ENCODE peak calls at places on chromosomes 11 and 22, in six cellular contexts. Y, C, Z, S, N and T are unnamed samples.
A peak's percentile ranks its signal among the peaks of the same experiment; 100 is the strongest.

GRCh38 chr11:27701262-27702105 is 1.2 kb upstream of the BDNF start:
- DNase-seq in Z (peak; percentile 59), Y (no peak), S (no peak), N (no peak), C (no peak), T (peak; percentile 1)

GRCh38 chr11:74139151-74139918 is 31.5 kb downstream of the C2CD3 start:
- DNase-seq in S (no peak), Z (no peak), C (no peak), N (no peak), Y (no peak), T (no peak)

GRCh38 chr22:24952837-24953293 is 349 bp downstream of the KIAA1671 start:
- DNase-seq in C (peak; percentile 78), Z (peak; percentile 86), Y (peak; percentile 79), N (peak; percentile 63), S (peak; percentile 45), T (no peak)

GRCh38 chr11:104665631-104666030 is 232.6 kb downstream of the CASP12 start:
- DNase-seq in S (no peak), N (no peak), Y (no peak), Z (no peak), C (no peak), T (no peak)

GRCh38 chr11:32434387-32435151 is 770 bp downstream of the WT1 start:
- DNase-seq in S (peak; percentile 63), Z (no peak), C (no peak), N (peak; percentile 59), Y (peak; percentile 86), T (no peak)

GRCh38 chr11:8934735-8935478 is 2.2 kb upstream of the C11orf16 start:
- DNase-seq in Z (no peak), S (no peak), Y (no peak), N (no peak), C (no peak), T (no peak)

GRCh38 chr22:44975444-44976262 is 34.2 kb downstream of the PHF21B start:
- DNase-seq in Y (peak; percentile 98), S (peak; percentile 65), C (peak; percentile 70), N (peak; percentile 79), Z (peak; percentile 58), T (peak; percentile 82)

GRCh38 chr11:20729597-20730095 is 60.3 kb downstream of the NELL1 start:
- DNase-seq in C (no peak), S (no peak), Z (no peak), Y (no peak), N (no peak), T (no peak)

GRCh38 chr11:11025087-11025486 is 167.2 kb upstream of the ZBED5 start:
- DNase-seq in Z (peak; percentile 34), N (no peak), Y (no peak), S (no peak), C (no peak), T (no peak)

GRCh38 chr22:20076627-20077172 is 3.3 kb upstream of the DGCR8 start:
- DNase-seq in N (no peak), Z (no peak), C (no peak), Y (no peak), S (no peak), T (peak; percentile 73)

GRCh38 chr11:95335989-95336388 is 105.0 kb upstream of the SESN3 start:
- DNase-seq in Z (no peak), C (no peak), Y (no peak), N (no peak), S (no peak), T (no peak)

GRCh38 chr11:74048993-74049392 is 40.1 kb upstream of the UCP3 start:
- DNase-seq in Y (no peak), Z (no peak), N (no peak), S (no peak), C (no peak), T (no peak)

GRCh38 chr11:112318193-112318592 is 57.5 kb upstream of the PLET1 start:
- DNase-seq in C (no peak), N (no peak), Y (no peak), Z (peak; percentile 70), S (no peak), T (peak; percentile 85)

GRCh38 chr11:5626191-5626590 is 1.4 kb downstream of the TRIM34 start:
- DNase-seq in Z (no peak), C (no peak), S (no peak), Y (no peak), N (no peak), T (no peak)

GRCh38 chr11:68117896-68118470 is 3.2 kb downstream of the CHKA start:
- DNase-seq in N (no peak), C (peak; percentile 48), S (no peak), Z (no peak), Y (no peak), T (no peak)

GRCh38 chr11:58707767-58708166 is 24.0 kb downstream of the GLYAT start:
- DNase-seq in Z (no peak), C (no peak), S (no peak), Y (no peak), N (no peak), T (no peak)

GRCh38 chr11:126355926-126356897 is 726 bp downstream of the ST3GAL4 start:
- DNase-seq in N (peak; percentile 35), Y (peak; percentile 71), Z (peak; percentile 26), S (no peak), C (peak; percentile 80), T (peak; percentile 56)

DNA sequence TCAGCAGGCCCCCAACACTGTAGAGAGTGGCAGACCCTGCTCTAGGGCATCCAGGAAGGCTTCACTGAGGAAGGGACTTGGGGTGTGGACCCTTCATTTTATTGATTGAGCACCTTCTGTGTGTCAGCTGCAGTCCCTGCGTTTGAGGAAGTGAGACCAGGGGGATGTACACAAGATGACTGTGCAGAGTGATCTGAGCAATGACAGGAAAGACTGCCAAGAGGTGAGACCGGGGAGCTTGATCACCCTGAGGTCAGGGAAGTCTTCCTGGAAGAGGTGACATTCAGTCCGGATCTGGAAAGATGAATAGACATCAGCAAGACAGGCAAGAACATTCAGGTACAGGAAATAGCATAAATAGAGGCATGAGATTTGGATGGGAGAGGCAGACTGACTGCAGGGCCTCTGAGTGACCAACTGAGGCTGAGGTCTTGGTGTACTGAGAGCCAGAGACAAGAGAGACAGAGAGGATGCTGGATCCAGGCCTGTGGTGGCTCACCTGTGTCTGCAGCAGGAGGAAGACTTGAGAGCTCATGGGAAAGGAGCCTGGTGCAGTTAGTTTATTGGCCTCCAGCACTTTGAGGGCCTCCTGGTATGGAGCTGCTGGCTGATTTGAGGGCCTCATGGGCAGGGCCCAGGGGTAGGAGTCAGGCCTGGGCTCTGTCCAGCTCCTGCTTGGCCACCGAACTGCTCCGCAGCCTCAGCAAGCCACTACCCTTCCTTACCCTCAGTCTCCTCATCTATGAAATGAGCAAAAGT is 5.2 kb downstream of the DGAT2 start:
- DNase-seq in Z (no peak), S (no peak), C (peak; percentile 33), N (no peak), Y (no peak), T (peak; percentile 24)
- TF ChIP-seq POLR2A in Z (no peak), S (no peak), C (no peak), N (no peak), Y (no peak), T (no peak)

GRCh38 chr11:65863889-65864757 is 3.9 kb downstream of the MUS81 start:
- DNase-seq in C (no peak), Y (no peak), N (peak; percentile 7), S (peak; percentile 15), Z (no peak), T (no peak)

GRCh38 chr11:65862191-65862735 is 2.0 kb downstream of the MUS81 start:
- DNase-seq in S (peak; percentile 25), C (peak; percentile 59), Z (no peak), Y (no peak), N (peak; percentile 24), T (no peak)

GRCh38 chr11:65864758-65865471 is 4.7 kb downstream of the MUS81 start:
- DNase-seq in Y (no peak), N (peak; percentile 11), C (no peak), Z (no peak), S (peak; percentile 16), T (no peak)

GRCh38 chr11:65861533-65862183 is 1.4 kb downstream of the MUS81 start:
- DNase-seq in Z (no peak), C (peak; percentile 70), N (peak; percentile 27), Y (no peak), S (peak; percentile 35), T (no peak)

GRCh38 chr11:65862941-65863888 is 3.0 kb downstream of the MUS81 start:
- DNase-seq in Z (no peak), S (peak; percentile 29), N (peak; percentile 23), C (peak; percentile 70), Y (no peak), T (no peak)
- TF ChIP-seq POLR2A in Z (no peak), S (no peak), N (no peak), C (no peak), Y (no peak), T (no peak)

DNA sequence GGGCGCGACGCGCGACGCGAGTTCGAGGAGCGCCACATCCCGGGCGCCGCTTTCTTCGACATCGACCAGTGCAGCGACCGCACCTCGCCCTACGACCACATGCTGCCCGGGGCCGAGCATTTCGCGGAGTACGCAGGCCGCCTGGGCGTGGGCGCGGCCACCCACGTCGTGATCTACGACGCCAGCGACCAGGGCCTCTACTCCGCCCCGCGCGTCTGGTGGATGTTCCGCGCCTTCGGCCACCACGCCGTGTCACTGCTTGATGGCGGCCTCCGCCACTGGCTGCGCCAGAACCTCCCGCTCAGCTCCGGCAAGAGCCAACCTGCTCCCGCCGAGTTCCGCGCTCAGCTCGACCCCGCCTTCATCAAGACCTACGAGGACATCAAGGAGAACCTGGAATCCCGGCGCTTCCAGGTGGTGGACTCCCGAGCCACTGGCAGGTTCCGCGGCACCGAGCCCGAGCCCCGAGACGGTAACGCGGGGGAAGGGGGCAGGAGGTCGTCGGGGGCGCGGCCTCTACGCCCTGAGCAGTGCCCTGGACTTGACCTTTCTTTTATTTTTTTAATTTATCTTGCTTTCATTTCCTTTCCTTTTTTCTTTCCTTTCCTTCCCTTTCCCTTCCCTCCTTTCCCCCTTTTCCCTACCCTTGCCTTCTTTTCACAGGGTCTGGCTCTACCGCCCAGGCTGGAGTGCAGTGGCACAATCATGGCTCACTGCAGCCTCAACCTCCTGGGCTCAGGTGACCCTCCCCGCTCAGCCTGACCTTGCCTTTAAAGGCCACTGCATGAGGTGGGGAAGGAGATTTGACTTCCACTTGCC is 5.0 kb downstream of the MPST start:
- DNase-seq in S (no peak), C (no peak), Z (no peak), Y (no peak), N (no peak), T (no peak)
- TF ChIP-seq POLR2A in S (no peak), C (no peak), Z (no peak), Y (no peak), N (no peak), T (no peak)

GRCh38 chr11:124800226-124800929 is at the start of gene MSANTD2:
- DNase-seq in Y (peak; percentile 90), Z (peak; percentile 82), S (peak; percentile 81), N (peak; percentile 82), C (peak; percentile 91), T (peak; percentile 83)
- TF ChIP-seq POLR2A in Y (peak; percentile 97), Z (peak; percentile 81), S (peak; percentile 72), N (peak; percentile 86), C (peak; percentile 60), T (peak; percentile 60)

DNA sequence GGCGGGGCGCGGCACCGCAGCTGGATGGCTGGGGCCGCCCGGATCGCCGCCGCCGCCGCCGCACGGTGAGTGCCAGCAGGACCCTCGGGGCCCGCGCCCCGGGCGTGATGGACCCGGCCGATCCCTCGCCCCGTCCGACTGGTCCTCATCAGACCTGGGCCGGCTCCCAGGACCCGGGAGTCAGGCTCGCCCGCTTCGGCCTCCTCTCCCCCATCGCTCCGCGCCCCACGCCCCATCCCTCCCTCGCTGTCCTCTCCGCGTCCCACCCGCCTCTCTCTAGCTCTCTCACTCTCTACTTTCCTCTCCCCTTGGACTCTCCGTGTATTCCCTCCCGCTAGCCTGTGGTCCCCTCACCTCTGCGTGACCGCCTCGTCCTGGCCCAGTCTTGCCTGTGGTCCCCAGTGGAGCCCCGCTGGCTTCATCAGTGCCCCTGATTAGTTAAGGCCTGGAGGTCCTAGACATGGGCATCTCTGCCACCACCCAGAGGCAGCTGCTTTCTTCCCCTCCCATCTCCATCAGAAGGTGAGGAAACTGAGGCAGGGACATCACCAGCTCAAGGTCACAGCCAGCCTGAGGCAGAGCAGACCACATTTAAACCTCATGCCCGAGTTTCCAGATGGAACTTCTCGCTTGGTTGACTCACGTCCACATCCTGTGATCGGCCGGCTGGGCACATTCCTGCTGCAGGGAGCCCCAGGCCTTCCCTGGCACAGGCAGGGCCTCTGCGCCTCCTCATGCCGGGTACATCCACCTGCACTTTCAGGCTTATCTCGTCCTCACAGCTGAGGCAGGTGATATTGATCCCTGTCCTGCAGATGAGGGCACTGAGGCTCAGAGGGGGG is 429 bp downstream of the SLC39A13 start:
- DNase-seq in Z (peak; percentile 84), N (peak; percentile 56), Y (no peak), S (peak; percentile 65), C (peak; percentile 85), T (no peak)
- TF ChIP-seq POLR2A in Z (no peak), N (no peak), Y (no peak), S (peak; percentile 4), C (no peak), T (no peak)